ENCODE peak calls at places on chromosomes 4 and X, in eight cellular contexts. One of them, this sample, is unnamed.
A peak's percentile ranks its signal among the peaks of the same experiment; 100 is the strongest.

GRCh38 chr4:52619591-52619931 is 39.5 kb downstream of the USP46 start:
- DNase-seq in ovary: no peak
- DNase-seq in mesenchymal stem cell: peak; percentile 10
- DNase-seq in kidney epithelial cell: no peak
- DNase-seq in AG10803: no peak
- DNase-seq in right lobe of liver: no peak
- DNase-seq in A549: no peak
- DNase-seq in BJ: no peak
- DNase-seq in this sample: no peak

GRCh38 chrX:46759645-46759974 is 692 bp upstream of the SLC9A7 start:
- DNase-seq in kidney epithelial cell: no peak
- DNase-seq in BJ: no peak
- DNase-seq in right lobe of liver: no peak
- DNase-seq in A549: no peak
- DNase-seq in AG10803: peak; percentile 42
- DNase-seq in ovary: no peak
- DNase-seq in mesenchymal stem cell: no peak
- DNase-seq in this sample: no peak

GRCh38 chrX:1163231-1163630 is 49.2 kb downstream of the CRLF2 start:
- DNase-seq in right lobe of liver: no peak
- DNase-seq in ovary: no peak
- DNase-seq in A549: no peak
- DNase-seq in mesenchymal stem cell: no peak
- DNase-seq in kidney epithelial cell: no peak
- DNase-seq in BJ: no peak
- DNase-seq in AG10803: no peak
- DNase-seq in this sample: no peak

GRCh38 chrX:115367956-115368355 is 78.4 kb downstream of the LUZP4 start:
- DNase-seq in kidney epithelial cell: no peak
- DNase-seq in right lobe of liver: no peak
- DNase-seq in A549: peak; percentile 5
- DNase-seq in mesenchymal stem cell: peak; percentile 34
- DNase-seq in BJ: no peak
- DNase-seq in ovary: no peak
- DNase-seq in AG10803: peak; percentile 8
- DNase-seq in this sample: no peak

GRCh38 chr4:62450740-62451139 is 1250.6 kb downstream of the ADGRL3 start:
- DNase-seq in A549: no peak
- DNase-seq in mesenchymal stem cell: no peak
- DNase-seq in ovary: no peak
- DNase-seq in BJ: no peak
- DNase-seq in AG10803: no peak
- DNase-seq in right lobe of liver: no peak
- DNase-seq in kidney epithelial cell: no peak
- DNase-seq in this sample: no peak

GRCh38 chr4:7073526-7074390 is 5.9 kb upstream of the GRPEL1 start:
- DNase-seq in kidney epithelial cell: no peak
- DNase-seq in right lobe of liver: no peak
- DNase-seq in BJ: no peak
- DNase-seq in A549: peak; percentile 76
- DNase-seq in ovary: no peak
- DNase-seq in mesenchymal stem cell: peak; percentile 69
- DNase-seq in AG10803: peak; percentile 35
- DNase-seq in this sample: no peak

GRCh38 chr4:182576609-182577289 is 333.5 kb downstream of the TENM3 start:
- DNase-seq in mesenchymal stem cell: no peak
- DNase-seq in BJ: no peak
- DNase-seq in ovary: no peak
- DNase-seq in A549: no peak
- DNase-seq in right lobe of liver: no peak
- DNase-seq in AG10803: no peak
- DNase-seq in kidney epithelial cell: no peak
- DNase-seq in this sample: no peak

GRCh38 chr4:5186584-5187170 is 135.4 kb downstream of the STK32B start:
- DNase-seq in right lobe of liver: no peak
- DNase-seq in mesenchymal stem cell: no peak
- DNase-seq in kidney epithelial cell: no peak
- DNase-seq in BJ: no peak
- DNase-seq in AG10803: no peak
- DNase-seq in A549: no peak
- DNase-seq in ovary: no peak
- DNase-seq in this sample: no peak

GRCh38 chr4:110540606-110541440 is 64.9 kb downstream of the ENPEP start:
- DNase-seq in ovary: no peak
- DNase-seq in BJ: peak; percentile 1
- DNase-seq in kidney epithelial cell: peak; percentile 37
- DNase-seq in A549: no peak
- DNase-seq in AG10803: peak; percentile 78
- DNase-seq in right lobe of liver: no peak
- DNase-seq in mesenchymal stem cell: peak; percentile 50
- DNase-seq in this sample: peak; percentile 60

GRCh38 chr4:97984545-97985131 is 158.6 kb downstream of the STPG2 start:
- DNase-seq in right lobe of liver: no peak
- DNase-seq in A549: peak; percentile 13
- DNase-seq in kidney epithelial cell: no peak
- DNase-seq in mesenchymal stem cell: no peak
- DNase-seq in BJ: no peak
- DNase-seq in AG10803: no peak
- DNase-seq in ovary: no peak
- DNase-seq in this sample: no peak

GRCh38 chrX:96183843-96184242 is 500.8 kb upstream of the DIAPH2 start:
- DNase-seq in kidney epithelial cell: no peak
- DNase-seq in BJ: no peak
- DNase-seq in AG10803: peak; percentile 1
- DNase-seq in mesenchymal stem cell: peak; percentile 0
- DNase-seq in right lobe of liver: no peak
- DNase-seq in A549: peak; percentile 11
- DNase-seq in ovary: no peak
- DNase-seq in this sample: no peak

GRCh38 chr4:16661813-16662212 is 236.6 kb downstream of the LDB2 start:
- DNase-seq in mesenchymal stem cell: no peak
- DNase-seq in kidney epithelial cell: no peak
- DNase-seq in A549: no peak
- DNase-seq in BJ: no peak
- DNase-seq in ovary: no peak
- DNase-seq in AG10803: no peak
- DNase-seq in right lobe of liver: no peak
- DNase-seq in this sample: no peak

GRCh38 chr4:182144621-182145359 is 98.4 kb upstream of the TENM3 start:
- DNase-seq in A549: no peak
- DNase-seq in BJ: no peak
- DNase-seq in mesenchymal stem cell: no peak
- DNase-seq in AG10803: no peak
- DNase-seq in kidney epithelial cell: no peak
- DNase-seq in ovary: peak; percentile 32
- DNase-seq in right lobe of liver: no peak
- DNase-seq in this sample: no peak

DNA sequence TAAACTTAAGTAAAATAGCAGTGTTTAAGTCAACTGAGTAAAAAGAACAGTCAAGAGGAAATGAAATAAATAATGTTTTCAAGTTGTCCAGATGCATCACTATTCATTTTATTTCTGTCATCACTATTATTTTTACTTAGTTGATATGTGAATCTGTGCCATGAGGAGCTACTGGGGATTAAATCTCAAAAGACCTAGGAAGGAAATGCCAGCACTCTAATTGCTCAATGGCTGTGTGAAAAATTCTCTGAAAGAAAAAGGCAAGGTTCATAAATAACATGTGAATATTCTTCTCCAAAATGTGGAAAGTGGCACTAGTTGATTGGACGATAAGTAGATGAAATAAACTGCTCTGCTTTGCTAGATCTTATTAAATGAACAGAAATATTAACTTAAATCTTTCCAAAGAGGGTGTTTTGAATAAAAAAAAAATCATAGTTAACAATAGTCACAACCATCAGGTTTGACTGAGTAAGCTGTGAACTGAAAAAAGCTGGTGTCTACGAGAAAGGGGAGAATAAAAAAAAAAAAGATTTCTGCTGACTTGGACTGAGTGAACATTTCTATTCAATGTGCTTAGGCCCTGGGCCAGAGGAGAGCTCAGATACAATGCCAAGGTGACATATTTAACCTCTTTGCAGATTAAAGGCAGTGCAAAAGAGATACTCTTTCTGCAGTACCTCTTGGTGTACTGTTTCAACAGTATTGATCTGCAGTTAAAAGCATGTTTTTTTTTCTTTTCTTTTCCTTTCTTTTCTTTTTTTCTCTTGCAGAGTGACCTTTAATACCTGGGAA is 1.5 kb downstream of the SPARCL1 start:
- DNase-seq in A549: no peak
- DNase-seq in ovary: no peak
- DNase-seq in BJ: no peak
- DNase-seq in kidney epithelial cell: no peak
- DNase-seq in right lobe of liver: no peak
- DNase-seq in AG10803: peak; percentile 9
- DNase-seq in mesenchymal stem cell: no peak
- DNase-seq in this sample: no peak
- H3K4me3 ChIP-seq in A549: no peak overlapping the region
- H3K4me3 ChIP-seq in ovary: peak overlapping the region; percentile 39
- H3K4me3 ChIP-seq in BJ: no peak overlapping the region
- H3K4me3 ChIP-seq in kidney epithelial cell: no peak overlapping the region
- H3K4me3 ChIP-seq in right lobe of liver: no peak overlapping the region
- H3K4me3 ChIP-seq in AG10803: no peak overlapping the region
- H3K4me3 ChIP-seq in mesenchymal stem cell: no peak overlapping the region
- H3K4me3 ChIP-seq in this sample: no peak overlapping the region

GRCh38 chr4:80266267-80266901 is at the start of gene FGF5:
- DNase-seq in ovary: peak; percentile 62
- DNase-seq in BJ: peak; percentile 58
- DNase-seq in A549: no peak
- DNase-seq in kidney epithelial cell: peak; percentile 56
- DNase-seq in AG10803: peak; percentile 92
- DNase-seq in mesenchymal stem cell: peak; percentile 89
- DNase-seq in right lobe of liver: no peak
- DNase-seq in this sample: peak; percentile 62

GRCh38 chr4:80263541-80264351 is 2.7 kb upstream of the FGF5 start:
- DNase-seq in right lobe of liver: no peak
- DNase-seq in BJ: no peak
- DNase-seq in ovary: no peak
- DNase-seq in A549: no peak
- DNase-seq in AG10803: no peak
- DNase-seq in kidney epithelial cell: no peak
- DNase-seq in mesenchymal stem cell: peak; percentile 18
- DNase-seq in this sample: no peak

GRCh38 chr4:80265571-80266266 is 745 bp upstream of the FGF5 start:
- DNase-seq in kidney epithelial cell: peak; percentile 49
- DNase-seq in AG10803: peak; percentile 76
- DNase-seq in BJ: peak; percentile 47
- DNase-seq in A549: no peak
- DNase-seq in mesenchymal stem cell: peak; percentile 87
- DNase-seq in ovary: no peak
- DNase-seq in right lobe of liver: no peak
- DNase-seq in this sample: peak; percentile 62

GRCh38 chr4:80264825-80265224 is 1.6 kb upstream of the FGF5 start:
- DNase-seq in BJ: no peak
- DNase-seq in A549: no peak
- DNase-seq in mesenchymal stem cell: no peak
- DNase-seq in AG10803: no peak
- DNase-seq in right lobe of liver: no peak
- DNase-seq in kidney epithelial cell: no peak
- DNase-seq in ovary: no peak
- DNase-seq in this sample: no peak

GRCh38 chr4:80264352-80264647 is 2.2 kb upstream of the FGF5 start:
- DNase-seq in ovary: no peak
- DNase-seq in AG10803: no peak
- DNase-seq in kidney epithelial cell: no peak
- DNase-seq in mesenchymal stem cell: no peak
- DNase-seq in BJ: no peak
- DNase-seq in A549: no peak
- DNase-seq in right lobe of liver: no peak
- DNase-seq in this sample: no peak
- H3K4me3 ChIP-seq in ovary: no peak overlapping the region
- H3K4me3 ChIP-seq in AG10803: no peak overlapping the region
- H3K4me3 ChIP-seq in kidney epithelial cell: no peak overlapping the region
- H3K4me3 ChIP-seq in mesenchymal stem cell: peak overlapping the region; percentile 64
- H3K4me3 ChIP-seq in BJ: no peak overlapping the region
- H3K4me3 ChIP-seq in A549: no peak overlapping the region
- H3K4me3 ChIP-seq in right lobe of liver: no peak overlapping the region
- H3K4me3 ChIP-seq in this sample: peak overlapping the region; percentile 18

DNA sequence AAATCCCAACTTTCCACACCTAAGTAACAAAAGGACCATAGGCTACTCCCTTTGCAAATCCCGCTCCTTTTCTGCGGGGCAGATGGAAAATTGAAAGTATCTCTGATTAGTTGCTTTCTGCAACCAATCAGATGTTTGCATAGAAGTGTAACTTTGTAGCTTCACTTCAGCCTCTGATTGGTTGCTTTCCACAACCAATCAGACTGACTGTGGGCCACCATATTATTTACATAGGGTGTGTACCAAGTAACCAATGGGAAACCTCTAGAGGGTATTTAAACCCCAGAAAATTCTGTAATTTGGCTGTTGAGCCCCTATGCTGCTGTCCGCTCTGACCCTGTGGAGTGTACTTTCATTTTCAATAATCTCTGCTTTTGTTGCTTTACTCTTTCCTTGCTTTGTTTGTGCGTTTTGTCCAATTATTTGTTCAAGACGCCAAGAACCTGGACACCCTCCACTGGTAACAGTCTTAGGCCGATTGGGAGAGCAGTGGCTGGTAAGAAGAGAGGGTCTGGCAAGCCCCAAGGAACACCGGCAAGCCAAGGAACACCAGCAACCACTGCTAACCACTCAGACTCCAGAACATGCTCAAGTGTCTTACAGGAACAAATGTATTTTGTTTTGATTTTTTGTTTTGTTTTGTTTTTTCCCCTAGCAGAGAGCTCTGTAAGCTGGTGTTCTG is 125.5 kb upstream of the MAP3K15 start:
- DNase-seq in AG10803: peak; percentile 35
- DNase-seq in mesenchymal stem cell: no peak
- DNase-seq in ovary: no peak
- DNase-seq in right lobe of liver: no peak
- DNase-seq in kidney epithelial cell: no peak
- DNase-seq in BJ: no peak
- DNase-seq in A549: no peak
- DNase-seq in this sample: no peak
- H3K4me3 ChIP-seq in AG10803: peak overlapping the region; percentile 22
- H3K4me3 ChIP-seq in mesenchymal stem cell: no peak overlapping the region
- H3K4me3 ChIP-seq in ovary: no peak overlapping the region
- H3K4me3 ChIP-seq in right lobe of liver: no peak overlapping the region
- H3K4me3 ChIP-seq in kidney epithelial cell: no peak overlapping the region
- H3K4me3 ChIP-seq in BJ: no peak overlapping the region
- H3K4me3 ChIP-seq in A549: no peak overlapping the region
- H3K4me3 ChIP-seq in this sample: no peak overlapping the region

DNA sequence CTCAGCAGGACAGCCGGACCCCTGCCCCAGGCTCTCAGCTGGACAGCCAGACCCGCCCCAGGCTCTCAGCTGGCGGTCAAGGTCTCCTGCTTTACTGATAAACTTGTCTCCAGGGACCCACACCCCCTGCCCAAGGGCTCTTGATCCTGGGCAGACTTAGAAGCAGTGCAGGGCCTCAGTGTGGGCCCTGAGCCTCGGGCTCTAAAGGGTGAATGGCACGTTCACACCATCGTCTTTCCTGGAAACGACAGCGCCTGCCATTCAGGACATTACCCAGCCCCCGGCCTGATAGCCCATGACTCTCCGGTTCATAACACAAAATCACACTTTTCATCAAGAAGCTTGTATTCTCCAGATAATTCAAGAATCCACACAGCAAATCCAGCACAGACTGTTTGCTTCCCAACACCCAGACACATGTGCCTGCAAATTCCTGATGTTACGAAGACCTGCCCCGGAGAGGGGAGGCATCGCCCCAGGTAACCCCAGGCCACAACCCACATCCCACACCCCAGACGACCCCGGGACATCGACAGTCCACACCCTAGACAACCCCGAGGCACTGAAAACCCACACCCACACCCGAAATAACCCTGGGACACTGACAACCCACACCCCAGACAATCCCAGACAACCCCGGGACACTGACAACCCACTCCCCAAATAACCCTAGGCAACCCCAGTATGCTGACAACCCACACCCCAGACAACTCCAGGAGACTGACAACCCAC is 136.8 kb downstream of the FAM53A start:
- DNase-seq in right lobe of liver: no peak
- DNase-seq in ovary: no peak
- DNase-seq in AG10803: no peak
- DNase-seq in A549: no peak
- DNase-seq in mesenchymal stem cell: no peak
- DNase-seq in BJ: no peak
- DNase-seq in kidney epithelial cell: no peak
- DNase-seq in this sample: no peak
- H3K4me3 ChIP-seq in right lobe of liver: no peak overlapping the region
- H3K4me3 ChIP-seq in ovary: no peak overlapping the region
- H3K4me3 ChIP-seq in AG10803: no peak overlapping the region
- H3K4me3 ChIP-seq in A549: no peak overlapping the region
- H3K4me3 ChIP-seq in mesenchymal stem cell: no peak overlapping the region
- H3K4me3 ChIP-seq in BJ: no peak overlapping the region
- H3K4me3 ChIP-seq in kidney epithelial cell: no peak overlapping the region
- H3K4me3 ChIP-seq in this sample: no peak overlapping the region

This sample was measured in astrocyte of the cerebellum.